ENCODE peak calls at places on chromosomes 13 and 19, in six cellular contexts. S is IMR-90, V is H9, J is trophoblast cell, P is neuronal stem cell, K is H1. G is an unnamed sample.

GRCh38 chr13:63586467-63586866 is 2170.8 kb upstream of the PCDH20 start:
- DNase-seq in S (no peak), V (no peak), J (no peak), P (no peak), K (no peak), G (no peak)

GRCh38 chr13:29021311-29021710 is 201.2 kb downstream of the MTUS2 start:
- DNase-seq in S (no peak), V (no peak), J (no peak), P (no peak), K (no peak), G (no peak)

GRCh38 chr13:59750860-59751259 is 412.9 kb downstream of the DIAPH3 start:
- DNase-seq in S (peak; percentile 57), V (peak; percentile 74), J (no peak), P (peak; percentile 83), K (peak; percentile 31), G (peak; percentile 72)

GRCh38 chr13:108195146-108195545 is 20.2 kb downstream of the LIG4 start:
- DNase-seq in S (peak; percentile 30), V (no peak), J (no peak), P (no peak), K (no peak), G (peak; percentile 12)

GRCh38 chr13:101341464-101341863 is 74.8 kb downstream of the NALCN start:
- DNase-seq in S (peak; percentile 12), V (no peak), J (no peak), P (no peak), K (no peak), G (no peak)

GRCh38 chr19:3459322-3459881 is 20.9 kb downstream of the SMIM24 start:
- DNase-seq in S (peak; percentile 94), V (peak; percentile 78), J (no peak), P (no peak), K (no peak), G (peak; percentile 98)

GRCh38 chr13:25719666-25720065 is 332.1 kb downstream of the SHISA2 start:
- DNase-seq in S (no peak), V (no peak), J (no peak), P (no peak), K (no peak), G (no peak)

GRCh38 chr19:58182577-58182988 is 278 bp upstream of the ZNF274 start:
- DNase-seq in S (no peak), V (no peak), J (no peak), P (no peak), K (no peak), G (no peak)

GRCh38 chr19:1445185-1445931 is 4.6 kb upstream of the APC2 start:
- DNase-seq in S (peak; percentile 35), V (peak; percentile 75), J (peak; percentile 47), P (peak; percentile 80), K (no peak), G (peak; percentile 67)

GRCh38 chr19:15191514-15191913 is 9.3 kb downstream of the NOTCH3 start:
- DNase-seq in S (no peak), V (no peak), J (no peak), P (no peak), K (no peak), G (no peak)

GRCh38 chr19:18152817-18153554 is at the start of gene PIK3R2:
- DNase-seq in S (peak; percentile 98), V (peak; percentile 98), J (peak; percentile 100), P (peak; percentile 100), K (peak; percentile 97), G (peak; percentile 98)

GRCh38 chr19:18153555-18154134 is 682 bp downstream of the PIK3R2 start:
- DNase-seq in S (no peak), V (no peak), J (no peak), P (no peak), K (no peak), G (no peak)

GRCh38 chr19:18149596-18149975 is 3.4 kb upstream of the PIK3R2 start:
- DNase-seq in S (no peak), V (no peak), J (no peak), P (no peak), K (no peak), G (no peak)

GRCh38 chr19:18150776-18151624 is 2.0 kb upstream of the PIK3R2 start:
- DNase-seq in S (no peak), V (no peak), J (no peak), P (no peak), K (no peak), G (no peak)

DNA sequence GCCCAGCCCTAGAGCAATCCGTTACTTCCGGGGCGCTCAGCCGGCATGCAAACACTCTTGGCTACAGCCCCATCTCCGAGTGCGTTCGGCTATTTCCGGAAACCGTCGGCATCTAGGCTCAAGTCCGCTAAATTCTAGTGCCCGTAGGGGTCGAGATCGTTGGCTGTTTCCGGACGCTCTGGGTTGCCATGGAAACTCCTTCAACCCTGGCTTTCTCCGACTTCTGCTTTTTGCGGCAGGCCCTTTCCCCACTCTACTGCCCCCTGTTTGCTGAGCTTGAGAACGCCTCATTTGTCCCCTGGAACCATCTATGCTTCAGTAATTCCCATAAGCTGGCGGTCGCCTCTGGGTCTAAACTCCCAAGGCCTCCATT is 533 bp upstream of the PIK3R2 start:
- DNase-seq in S (peak; percentile 96), V (peak; percentile 98), J (peak; percentile 100), P (peak; percentile 99), K (peak; percentile 97), G (peak; percentile 99)
- H4K8ac ChIP-seq in S (peak overlapping the region; percentile 55), V (no peak overlapping the region), J (peak overlapping the region; percentile 88), P (no peak overlapping the region), K (peak overlapping the region; percentile 95), G (peak overlapping the region; percentile 82)

DNA sequence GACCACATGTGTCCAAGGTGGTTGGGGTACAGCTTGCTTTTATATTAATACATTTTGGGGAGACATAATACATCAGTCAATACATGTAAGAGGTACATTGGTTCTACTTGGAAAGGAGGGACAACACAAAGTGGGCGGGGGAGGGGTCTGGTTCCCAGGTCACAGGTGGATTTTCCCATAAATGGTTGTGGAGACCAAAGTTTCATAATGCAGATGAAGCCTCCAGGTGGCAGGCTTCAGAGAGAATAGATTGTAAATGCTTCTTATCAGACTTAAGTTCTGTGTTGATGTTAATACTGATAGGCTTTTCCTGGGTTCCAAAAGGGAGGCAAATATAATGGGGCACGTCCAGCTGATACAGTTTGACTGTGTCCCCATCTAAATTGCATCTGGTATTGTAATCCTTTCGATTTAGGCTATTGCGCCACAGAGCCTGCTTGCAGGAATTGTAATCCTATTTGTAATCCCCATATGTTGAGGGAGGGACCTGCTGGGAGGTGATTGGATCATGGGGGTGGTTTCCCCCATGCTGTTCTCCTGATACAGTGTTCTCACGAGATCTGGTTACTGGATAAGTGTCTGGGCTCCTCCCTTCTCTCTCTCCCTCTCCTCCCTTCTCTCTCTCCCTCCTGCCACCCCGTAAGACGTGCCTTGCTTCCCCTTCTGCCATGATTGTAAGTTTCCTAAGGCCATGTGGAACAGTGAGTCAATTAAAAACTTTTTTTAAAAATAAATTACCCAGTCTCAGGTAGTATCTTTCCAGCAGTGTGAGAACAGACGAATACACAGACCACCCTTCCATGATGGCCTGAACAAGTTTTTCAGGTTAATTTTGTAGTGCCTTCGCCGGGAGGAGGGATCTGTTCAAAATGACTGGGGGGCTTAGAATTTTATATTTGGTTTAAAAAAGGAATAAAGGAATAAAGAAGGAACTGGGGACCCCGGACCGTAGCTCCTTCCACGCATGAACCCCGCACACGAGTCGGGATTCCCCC is 44.9 kb downstream of the ZNF823 start:
- DNase-seq in S (peak; percentile 75), V (peak; percentile 75), J (peak; percentile 76), P (no peak), K (peak; percentile 44), G (peak; percentile 81)
- H2AFZ ChIP-seq in S (peak overlapping the region; percentile 94), V (no peak overlapping the region), J (peak overlapping the region; percentile 79), P (peak overlapping the region; percentile 89), K (no peak overlapping the region), G (no peak overlapping the region)

GRCh38 chr13:51587372-51587771 is 3.1 kb downstream of the WDFY2 start:
- DNase-seq in S (no peak), V (no peak), J (no peak), P (no peak), K (no peak), G (no peak)

GRCh38 chr13:51589793-51590192 is 5.5 kb downstream of the WDFY2 start:
- DNase-seq in S (no peak), V (no peak), J (no peak), P (no peak), K (no peak), G (peak; percentile 42)

GRCh38 chr13:51588406-51588949 is 4.2 kb downstream of the WDFY2 start:
- DNase-seq in S (no peak), V (no peak), J (no peak), P (no peak), K (no peak), G (no peak)

GRCh38 chr13:51590966-51591627 is 6.8 kb downstream of the WDFY2 start:
- DNase-seq in S (peak; percentile 90), V (no peak), J (peak; percentile 75), P (no peak), K (no peak), G (peak; percentile 99)

DNA sequence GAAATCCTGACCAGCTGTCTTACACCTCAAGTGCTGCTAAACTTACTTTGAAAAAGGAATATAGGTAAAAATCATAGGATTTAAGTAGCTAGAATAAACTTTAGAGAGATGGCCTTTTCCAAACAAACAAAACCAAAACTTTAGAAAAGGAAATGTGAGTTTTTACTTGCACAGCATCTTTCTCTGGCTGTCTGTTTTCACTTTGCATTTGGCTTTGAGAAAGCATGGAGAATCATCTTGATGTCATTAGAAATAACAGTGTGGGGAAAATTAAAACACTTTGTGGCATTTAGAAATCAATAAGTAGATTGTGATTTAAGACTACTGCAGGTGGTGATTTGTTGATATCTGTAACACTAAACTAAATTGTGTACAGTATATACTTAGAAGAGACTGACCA is 6.0 kb downstream of the WDFY2 start:
- DNase-seq in S (no peak), V (no peak), J (no peak), P (no peak), K (no peak), G (peak; percentile 29)
- H3K27ac ChIP-seq in S (peak overlapping the region; percentile 25), V (no peak overlapping the region), J (no peak overlapping the region), P (no peak overlapping the region), K (no peak overlapping the region), G (peak overlapping the region; percentile 47)

DNA sequence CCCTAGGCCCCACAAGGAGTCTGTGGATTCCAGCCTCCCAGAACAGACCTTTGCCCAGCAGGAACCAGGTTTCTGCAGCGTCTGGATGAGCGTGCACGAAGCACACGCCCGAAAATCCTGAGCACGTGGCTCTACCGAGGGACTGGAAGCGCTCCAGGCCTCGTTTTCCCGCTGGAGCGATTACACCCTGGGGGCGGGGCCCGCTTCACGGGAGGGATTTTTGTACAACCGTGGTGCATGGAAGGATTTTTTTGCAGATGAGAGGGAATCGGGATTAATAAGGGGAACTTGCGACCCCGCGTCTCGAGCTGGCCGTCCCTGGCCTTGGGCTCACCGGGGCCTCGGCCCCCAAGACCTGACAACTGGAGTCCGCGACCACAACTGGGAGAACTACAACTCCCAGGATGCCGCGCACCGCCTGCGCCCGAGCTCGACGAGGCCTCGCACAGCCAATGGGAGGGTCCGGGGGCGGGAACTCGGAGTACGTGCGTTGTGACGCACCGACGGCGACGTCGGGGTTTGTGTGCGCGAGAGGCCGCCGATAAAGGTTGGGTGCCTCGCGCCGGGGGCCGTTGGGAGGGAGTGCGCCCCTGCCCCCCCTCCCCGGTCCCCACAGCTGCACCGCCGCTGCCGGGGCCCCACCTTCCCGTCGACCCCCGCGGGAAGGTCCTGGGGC is at the start of gene ZNF628:
- DNase-seq in S (peak; percentile 98), V (peak; percentile 99), J (peak; percentile 97), P (peak; percentile 97), K (peak; percentile 90), G (peak; percentile 98)
- H4K8ac ChIP-seq in S (peak within 1 kb of the TSS; percentile 99), V (no peak within 1 kb of the TSS), J (peak within 1 kb of the TSS; percentile 91), P (peak within 1 kb of the TSS; percentile 96), K (peak within 1 kb of the TSS; percentile 89), G (peak within 1 kb of the TSS; percentile 98)

GRCh38 chr19:46821512-46822359 is 28.9 kb downstream of the AP2S1 start:
- DNase-seq in S (no peak), V (peak; percentile 41), J (no peak), P (no peak), K (no peak), G (no peak)
- H2AFZ ChIP-seq in S (peak overlapping the region; percentile 21), V (no peak overlapping the region), J (no peak overlapping the region), P (peak overlapping the region; percentile 61), K (no peak overlapping the region), G (peak overlapping the region; percentile 29)

GRCh38 chr13:46595136-46595917 is 42.4 kb downstream of the LRCH1 start:
- DNase-seq in S (peak; percentile 60), V (no peak), J (peak; percentile 82), P (no peak), K (no peak), G (no peak)
- H3K27ac ChIP-seq in S (no peak overlapping the region), V (no peak overlapping the region), J (no peak overlapping the region), P (no peak overlapping the region), K (no peak overlapping the region), G (peak overlapping the region; percentile 3)